ENCODE peak calls at places on chromosomes 3 and 15, in five cellular contexts. J is NB4, V is AG09309, Z is tibial nerve, H is left lung. E is an unnamed sample.

GRCh38 chr3:187400756-187401155 is 32.6 kb downstream of the RTP4 start:
- DNase-seq in H (no peak), V (no peak), Z (no peak), J (no peak), E (no peak)

GRCh38 chr15:94168250-94168649 is 63.1 kb upstream of the MCTP2 start:
- DNase-seq in V (no peak), J (peak; percentile 42), Z (no peak), H (no peak), E (no peak)

GRCh38 chr15:82314769-82315518 is 34.3 kb downstream of the GOLGA6L10 start:
- DNase-seq in H (no peak), V (no peak), J (no peak), Z (no peak), E (no peak)

GRCh38 chr3:178950676-178951075 is 120.9 kb downstream of the ZMAT3 start:
- DNase-seq in J (no peak), V (no peak), H (no peak), Z (no peak), E (no peak)

GRCh38 chr3:122985539-122985938 is 42.0 kb downstream of the SEMA5B start:
- DNase-seq in V (no peak), H (no peak), J (no peak), Z (no peak), E (no peak)

GRCh38 chr15:70475921-70476320 is 287.4 kb downstream of the UACA start:
- DNase-seq in H (no peak), Z (no peak), J (no peak), V (no peak), E (no peak)

GRCh38 chr15:82944840-82945239 is 7.7 kb downstream of the HOMER2 start:
- DNase-seq in J (no peak), Z (no peak), H (no peak), V (no peak), E (no peak)

GRCh38 chr3:194723846-194724618 is 38.3 kb downstream of the FAM43A start:
- DNase-seq in V (no peak), Z (no peak), H (no peak), J (no peak), E (no peak)

GRCh38 chr15:91694829-91695205 is 158.7 kb upstream of the SLCO3A1 start:
- DNase-seq in V (peak; percentile 1), H (no peak), Z (peak; percentile 59), J (peak; percentile 25), E (no peak)

GRCh38 chr15:68700395-68701123 is 120.1 kb downstream of the ANP32A start:
- DNase-seq in H (no peak), J (no peak), V (peak; percentile 21), Z (no peak), E (no peak)

GRCh38 chr3:31705726-31706125 is 173.0 kb downstream of the STT3B start:
- DNase-seq in V (no peak), J (no peak), H (no peak), Z (no peak), E (peak; percentile 5)

DNA sequence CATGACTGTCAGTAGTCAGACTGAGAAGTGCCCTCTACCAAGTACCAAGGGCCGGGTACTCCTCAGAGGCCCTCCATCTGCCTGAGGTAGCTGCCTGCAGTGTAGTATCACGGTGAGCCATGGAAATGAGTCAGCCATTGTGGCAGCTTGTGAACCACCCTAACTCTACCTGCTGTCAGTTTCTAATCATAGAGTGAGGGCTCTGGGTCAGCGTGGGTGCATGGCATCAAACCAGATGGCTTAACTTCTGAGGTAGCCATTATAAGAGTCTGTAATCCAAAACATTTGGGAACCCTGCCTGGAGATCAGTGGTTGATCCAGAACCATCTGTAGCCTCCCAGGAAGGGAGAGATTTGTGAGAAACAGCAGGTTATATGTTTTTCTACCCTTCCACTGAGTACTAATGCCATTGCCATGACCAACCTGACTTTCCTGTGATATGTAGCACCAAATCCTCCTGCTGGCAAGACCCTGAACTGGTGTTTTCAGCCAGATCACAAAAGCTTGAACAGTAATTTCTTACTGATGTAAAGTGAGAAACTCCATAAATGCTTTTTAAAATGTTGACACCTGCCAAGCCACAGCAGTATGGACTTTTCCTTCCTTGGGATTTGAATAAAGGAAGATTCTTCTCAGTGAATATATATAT is 38.9 kb downstream of the ABHD2 start:
- DNase-seq in J (no peak), H (no peak), Z (no peak), V (no peak), E (no peak)
- TF ChIP-seq CTCF in J (no peak), H (no peak), Z (no peak), V (peak; percentile 27), E (no peak)

DNA sequence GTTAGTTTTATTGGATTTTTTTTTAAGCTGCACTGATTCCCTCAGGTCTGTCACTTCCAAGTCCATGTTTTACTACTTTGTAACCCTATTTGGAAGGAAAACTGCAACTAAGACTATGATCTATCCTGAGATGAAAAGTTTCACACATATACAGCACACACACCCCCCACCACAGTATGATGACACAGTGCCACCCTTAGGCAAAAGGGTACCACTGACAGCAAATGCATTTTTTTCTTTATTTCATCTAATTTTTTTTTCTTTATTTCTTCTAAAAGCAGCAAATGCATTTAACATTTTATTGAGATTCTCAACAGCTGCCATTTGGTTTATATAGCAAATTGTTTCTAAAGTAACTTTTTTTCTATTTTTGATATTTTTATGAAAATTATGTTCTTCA is 21.2 kb downstream of the NGRN start:
- DNase-seq in V (no peak), Z (no peak), J (peak; percentile 66), H (no peak), E (no peak)
- TF ChIP-seq CTCF in V (peak; percentile 41), Z (no peak), J (peak; percentile 63), H (no peak), E (peak; percentile 31)

DNA sequence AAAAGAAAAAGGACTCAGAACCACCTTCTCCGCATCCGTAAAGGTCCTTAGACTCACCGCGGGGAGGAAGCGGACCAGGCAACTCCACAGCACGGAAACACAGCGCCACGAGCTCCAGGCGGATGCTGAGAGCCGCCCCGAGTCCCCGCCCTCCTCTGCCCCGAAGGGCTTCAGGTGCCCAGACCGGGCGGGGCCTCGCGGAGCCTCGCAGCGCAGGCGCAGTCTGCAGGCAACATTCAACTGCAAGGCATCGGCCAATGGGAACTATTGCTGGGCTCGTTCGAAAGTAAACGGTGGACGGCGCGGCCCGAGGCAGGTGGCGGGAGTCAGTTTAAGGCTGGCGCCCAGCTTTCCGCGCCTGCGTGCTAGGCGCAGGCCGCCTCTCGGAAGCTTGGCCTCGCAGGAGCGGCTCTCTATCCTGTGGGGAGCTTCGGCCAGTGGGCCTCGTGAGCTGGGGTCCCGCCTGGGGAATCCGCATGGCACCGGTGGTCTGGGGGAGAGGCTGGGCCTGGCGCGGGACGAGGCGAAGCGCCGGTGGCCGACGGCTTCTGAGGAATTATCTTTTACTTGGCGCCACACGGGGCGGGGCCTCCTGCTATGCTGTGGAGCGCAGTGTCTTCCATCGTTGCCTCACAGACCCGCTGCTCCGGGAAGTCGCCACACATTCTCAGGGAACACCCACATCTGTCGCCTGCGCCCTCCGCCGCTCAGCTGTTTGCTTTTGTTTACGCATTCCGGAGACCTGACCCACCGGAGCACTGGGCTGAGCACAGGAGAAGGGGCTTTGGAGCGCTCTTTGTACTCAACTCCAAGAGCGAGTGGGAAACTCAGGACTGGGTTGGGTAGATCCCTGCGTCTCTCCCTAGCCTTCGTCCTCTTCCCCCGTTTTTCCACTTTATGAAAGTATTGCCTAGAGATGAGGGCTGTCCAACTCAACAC is at the start of gene TRIM59:
- DNase-seq in Z (peak; percentile 24), V (peak; percentile 86), J (no peak), H (peak; percentile 96), E (peak; percentile 73)
- TF ChIP-seq CTCF in Z (no peak), V (peak; percentile 17), J (no peak), H (no peak), E (peak; percentile 22)

GRCh38 chr3:109384164-109384563 is 46.8 kb upstream of the DPPA4 start:
- DNase-seq in J (no peak), H (no peak), Z (no peak), V (no peak), E (no peak)

GRCh38 chr3:109387241-109387640 is 49.9 kb upstream of the DPPA4 start:
- DNase-seq in J (no peak), Z (no peak), V (no peak), H (no peak), E (no peak)

GRCh38 chr3:109382573-109382972 is 45.2 kb upstream of the DPPA4 start:
- DNase-seq in V (no peak), J (no peak), Z (no peak), H (no peak), E (no peak)

GRCh38 chr3:109385442-109386318 is 48.3 kb upstream of the DPPA4 start:
- DNase-seq in V (no peak), J (no peak), H (no peak), Z (no peak), E (no peak)
- TF ChIP-seq CTCF in V (no peak), J (no peak), H (no peak), Z (no peak), E (no peak)

GRCh38 chr15:25417604-25418003 is 21.2 kb downstream of the UBE3A start:
- DNase-seq in J (no peak), V (no peak), H (no peak), Z (no peak), E (no peak)
- TF ChIP-seq CTCF in J (no peak), V (no peak), H (no peak), Z (no peak), E (no peak)

GRCh38 chr15:29139540-29140459 is 129.8 kb downstream of the NSMCE3 start:
- DNase-seq in J (peak; percentile 55), H (no peak), Z (peak; percentile 10), V (no peak), E (no peak)
- TF ChIP-seq CTCF in J (peak; percentile 92), H (peak; percentile 78), Z (peak; percentile 72), V (peak; percentile 91), E (peak; percentile 97)

DNA sequence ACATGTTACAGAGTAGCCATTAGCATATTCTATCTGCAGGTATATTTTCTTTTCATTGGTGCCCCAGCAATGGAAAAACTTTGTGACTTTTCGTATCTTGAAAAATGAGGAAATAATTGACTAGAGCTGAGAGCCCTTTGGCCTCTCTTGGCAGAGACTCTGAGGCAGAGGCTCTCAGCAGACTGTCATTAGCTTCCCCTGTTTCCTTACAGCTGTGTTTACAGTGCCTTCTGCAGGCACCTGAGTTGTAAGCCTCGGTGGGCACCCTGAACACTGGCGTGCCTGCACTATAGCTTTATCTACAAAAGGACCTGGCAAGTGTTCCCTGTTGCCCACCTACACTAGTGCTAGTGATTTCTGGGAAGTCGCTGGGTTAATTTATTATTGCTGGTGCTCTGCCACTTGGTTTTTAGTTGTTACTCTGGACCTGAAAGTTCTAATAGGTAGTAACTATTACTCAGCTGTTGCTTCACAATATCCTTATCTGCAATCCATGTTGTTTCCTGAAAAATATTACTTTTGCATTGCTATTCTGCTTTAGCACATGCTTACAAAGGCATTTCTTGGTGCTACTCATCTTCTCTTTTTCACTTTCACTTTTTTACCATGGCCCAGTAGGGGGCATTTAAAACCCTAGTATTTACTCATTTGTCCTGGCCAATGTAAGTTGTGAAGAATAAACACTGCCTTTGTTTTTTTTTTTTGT is 7.8 kb upstream of the GPR171 start:
- DNase-seq in V (no peak), Z (no peak), J (peak; percentile 15), H (no peak), E (no peak)
- TF ChIP-seq CTCF in V (no peak), Z (no peak), J (no peak), H (no peak), E (no peak)

GRCh38 chr15:57635300-57635944 is 43.7 kb downstream of the MYZAP start:
- DNase-seq in J (no peak), Z (no peak), H (no peak), V (no peak), E (no peak)
- TF ChIP-seq CTCF in J (no peak), Z (no peak), H (no peak), V (peak; percentile 27), E (no peak)

GRCh38 chr3:170680593-170680992 is 94.7 kb upstream of the SLC7A14 start:
- DNase-seq in Z (no peak), J (no peak), H (no peak), V (no peak), E (no peak)

GRCh38 chr3:170679190-170679589 is 93.3 kb upstream of the SLC7A14 start:
- DNase-seq in H (no peak), Z (no peak), V (no peak), J (no peak), E (no peak)
- TF ChIP-seq CTCF in H (no peak), Z (no peak), V (no peak), J (no peak), E (no peak)

GRCh38 chr3:128845119-128845518 is 34.3 kb upstream of the ACAD9 start:
- DNase-seq in V (no peak), H (no peak), J (peak; percentile 68), Z (no peak), E (no peak)
- TF ChIP-seq CTCF in V (peak; percentile 18), H (no peak), J (peak; percentile 43), Z (no peak), E (no peak)

E was measured in AG04449.